ENCODE peak calls at places on chromosome 15, in eight cellular contexts. P, T, W, Q, X, U, S and C are unnamed samples.

GRCh38 chr15:97972366-97972765 is 11.9 kb downstream of the ARRDC4 start:
- DNase-seq in P (no peak), T (no peak), W (no peak), Q (no peak), X (no peak), U (no peak), S (no peak), C (peak)

GRCh38 chr15:28128036-28128435 is 28.9 kb upstream of the OCA2 start:
- DNase-seq in P (peak), T (no peak), W (no peak), Q (no peak), X (no peak), U (no peak), S (peak), C (no peak)

GRCh38 chr15:81886586-81886985 is 159.2 kb downstream of the MEX3B start:
- DNase-seq in P (no peak), T (no peak), W (peak), Q (no peak), X (no peak), U (no peak), S (no peak), C (no peak)

GRCh38 chr15:99436472-99437314 is 129.1 kb upstream of the MEF2A start:
- DNase-seq in P (no peak), T (no peak), W (no peak), Q (no peak), X (no peak), U (no peak), S (no peak), C (no peak)

GRCh38 chr15:69825941-69826817 is 271.5 kb downstream of the TLE3 start:
- DNase-seq in P (no peak), T (no peak), W (no peak), Q (no peak), X (no peak), U (no peak), S (no peak), C (no peak)

GRCh38 chr15:76196286-76196948 is 114.9 kb downstream of the ETFA start:
- DNase-seq in P (peak), T (no peak), W (peak), Q (no peak), X (no peak), U (peak), S (peak), C (peak)

GRCh38 chr15:78266229-78266628 is 1.9 kb downstream of the DNAJA4 start:
- DNase-seq in P (no peak), T (no peak), W (peak), Q (no peak), X (no peak), U (no peak), S (no peak), C (no peak)

GRCh38 chr15:60913901-60914300 is 315.2 kb downstream of the RORA start:
- DNase-seq in P (no peak), T (no peak), W (no peak), Q (no peak), X (no peak), U (no peak), S (no peak), C (no peak)

GRCh38 chr15:40323953-40324937 is 753 bp downstream of the INAFM2 start:
- DNase-seq in P (no peak), T (no peak), W (no peak), Q (no peak), X (no peak), U (peak), S (no peak), C (no peak)

GRCh38 chr15:81274932-81275341 is 49.0 kb downstream of the STARD5 start:
- DNase-seq in P (peak), T (peak), W (peak), Q (peak), X (no peak), U (peak), S (peak), C (peak)

GRCh38 chr15:78917888-78918287 is 27.0 kb downstream of the CTSH start:
- DNase-seq in P (no peak), T (no peak), W (no peak), Q (no peak), X (no peak), U (no peak), S (no peak), C (no peak)

GRCh38 chr15:28094732-28095521 is 4.2 kb downstream of the OCA2 start:
- DNase-seq in P (no peak), T (no peak), W (no peak), Q (no peak), X (no peak), U (peak), S (no peak), C (no peak)

GRCh38 chr15:95499397-95499796 is 831.1 kb upstream of the NR2F2 start:
- DNase-seq in P (no peak), T (no peak), W (no peak), Q (no peak), X (no peak), U (no peak), S (no peak), C (no peak)